ENCODE peak calls at places on chromosomes 13 and 19, in six cellular contexts. J, X, P, S, B and F are unnamed samples.
A peak's percentile ranks its signal among the peaks of the same experiment; 100 is the strongest.

GRCh38 chr19:51364200-51365106 is 1.7 kb downstream of the ETFB start:
- DNase-seq in S (no peak), B (no peak), X (no peak), J (no peak), P (no peak), F (no peak)

GRCh38 chr19:45882652-45883585 is 3.0 kb downstream of the IRF2BP1 start:
- DNase-seq in P (peak; percentile 76), S (peak; percentile 98), J (peak; percentile 93), X (peak; percentile 73), B (peak; percentile 97), F (peak; percentile 80)

GRCh38 chr13:22176968-22177545 is 506.2 kb downstream of the FGF9 start:
- DNase-seq in B (no peak), P (no peak), S (no peak), J (no peak), X (no peak), F (no peak)

GRCh38 chr19:10001899-10002298 is 8.4 kb downstream of the COL5A3 start:
- DNase-seq in B (peak; percentile 67), J (peak; percentile 74), S (peak; percentile 85), P (no peak), X (peak; percentile 63), F (no peak)

GRCh38 chr13:89852570-89852969 is 1494.9 kb upstream of the MIR17HG start:
- DNase-seq in J (no peak), P (no peak), B (no peak), S (no peak), X (no peak), F (no peak)

GRCh38 chr19:1253514-1254080 is 5.2 kb downstream of the MIDN start:
- DNase-seq in S (no peak), X (no peak), B (no peak), J (peak; percentile 75), P (no peak), F (no peak)

GRCh38 chr19:9075064-9075964 is 11.5 kb upstream of the OR1M1 start:
- DNase-seq in S (peak; percentile 95), X (peak; percentile 33), J (peak; percentile 41), B (peak; percentile 58), P (no peak), F (no peak)

GRCh38 chr13:22455036-22455435 is 725.7 kb upstream of the SGCG start:
- DNase-seq in X (no peak), P (no peak), B (no peak), S (no peak), J (no peak), F (no peak)

GRCh38 chr13:36377822-36378480 is 31.8 kb upstream of the SPART start:
- DNase-seq in B (no peak), P (no peak), S (no peak), J (no peak), X (no peak), F (no peak)

GRCh38 chr13:76764429-76764828 is 121.8 kb downstream of the KCTD12 start:
- DNase-seq in P (no peak), J (peak; percentile 36), X (peak; percentile 67), S (no peak), B (no peak), F (no peak)

GRCh38 chr13:72782717-72783116 is 784 bp downstream of the PIBF1 start:
- DNase-seq in S (no peak), P (peak; percentile 1), B (no peak), J (no peak), X (no peak), F (peak; percentile 15)

DNA sequence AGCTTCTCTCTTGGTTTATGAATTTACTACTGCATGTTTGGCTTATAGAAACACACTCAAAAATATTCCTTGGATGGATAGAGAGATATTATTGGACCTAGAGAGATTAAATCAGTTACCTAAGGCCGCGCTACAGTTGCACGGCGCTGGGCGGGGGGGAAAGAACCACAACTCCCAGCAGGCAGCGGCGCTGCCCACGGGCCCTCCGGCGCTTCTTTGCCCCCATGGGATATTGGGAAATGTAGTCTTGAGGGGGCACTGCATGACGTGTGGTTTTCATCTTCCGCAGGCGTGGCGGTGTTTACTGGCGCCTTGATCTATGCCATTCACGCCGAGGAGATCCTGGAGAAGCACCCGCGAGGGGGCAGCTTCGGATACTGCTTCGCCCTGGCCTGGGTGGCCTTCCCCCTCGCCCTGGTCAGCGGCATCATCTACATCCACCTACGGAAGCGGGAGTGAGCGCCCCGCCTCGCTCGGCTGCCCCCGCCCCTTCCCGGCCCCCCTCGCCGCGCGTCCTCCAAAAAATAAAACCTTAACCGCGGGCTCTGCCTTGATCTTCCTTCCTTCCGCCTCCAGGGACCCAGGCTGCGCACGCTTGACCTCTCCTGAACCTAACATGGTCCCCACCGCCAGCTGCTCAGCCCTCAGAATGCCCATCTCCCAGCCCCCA is 4.8 kb downstream of the EMP3 start:
- DNase-seq in S (peak; percentile 94), J (peak; percentile 88), X (peak; percentile 71), P (peak; percentile 90), B (peak; percentile 86), F (peak; percentile 82)
- H3K9me3 ChIP-seq in S (peaks cover 7% of the 10 kb centered on the region), J (no peaks in the 10 kb centered on the region), X (no peaks in the 10 kb centered on the region), P (no peaks in the 10 kb centered on the region), B (no peaks in the 10 kb centered on the region), F (no peaks in the 10 kb centered on the region)

DNA sequence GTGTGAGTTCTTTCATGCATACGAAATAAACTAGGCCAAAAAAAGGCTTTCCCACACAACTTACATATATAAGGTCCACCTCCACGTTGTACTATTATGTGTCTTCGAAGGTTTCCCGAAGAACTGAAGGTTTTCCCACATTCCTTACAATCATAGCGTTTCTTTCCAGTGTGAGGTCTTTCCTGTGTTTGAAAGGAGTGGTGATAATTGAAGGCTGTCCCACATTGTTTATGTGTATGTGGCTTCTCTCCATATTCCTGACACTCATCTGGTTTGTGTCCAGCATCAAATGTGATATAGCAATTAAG is 14.6 kb downstream of the ZNF442 start:
- DNase-seq in J (no peak), P (no peak), X (no peak), S (no peak), B (no peak), F (no peak)
- H3K9me3 ChIP-seq in J (no peaks in the 10 kb centered on the region), P (no peaks in the 10 kb centered on the region), X (peaks cover 99% of the 10 kb centered on the region), S (peaks cover 86% of the 10 kb centered on the region), B (peaks cover 27% of the 10 kb centered on the region), F (peaks cover 69% of the 10 kb centered on the region)

GRCh38 chr19:34957830-34958751 is 5.9 kb downstream of the ZNF792 start:
- DNase-seq in X (no peak), J (no peak), P (no peak), B (no peak), S (no peak), F (peak; percentile 22)
- H3K9me3 ChIP-seq in X (peaks cover 89% of the 10 kb centered on the region), J (peaks cover 20% of the 10 kb centered on the region), P (peaks cover 52% of the 10 kb centered on the region), B (peaks cover 42% of the 10 kb centered on the region), S (peaks cover 93% of the 10 kb centered on the region), F (peaks cover 94% of the 10 kb centered on the region)

GRCh38 chr19:15945301-15945700 is 3.5 kb upstream of the OR10H4 start:
- DNase-seq in S (no peak), X (no peak), J (no peak), P (no peak), B (no peak), F (no peak)

GRCh38 chr19:15948223-15949058 is at the start of gene OR10H4:
- DNase-seq in B (no peak), X (no peak), J (no peak), P (no peak), S (no peak), F (no peak)

GRCh38 chr19:15944401-15944800 is 4.4 kb upstream of the OR10H4 start:
- DNase-seq in X (no peak), B (no peak), J (no peak), P (no peak), S (no peak), F (no peak)
- H3K9me3 ChIP-seq in X (peaks cover 52% of the 10 kb centered on the region), B (peaks cover 9% of the 10 kb centered on the region), J (no peaks in the 10 kb centered on the region), P (no peaks in the 10 kb centered on the region), S (peaks cover 69% of the 10 kb centered on the region), F (peaks cover 17% of the 10 kb centered on the region)

DNA sequence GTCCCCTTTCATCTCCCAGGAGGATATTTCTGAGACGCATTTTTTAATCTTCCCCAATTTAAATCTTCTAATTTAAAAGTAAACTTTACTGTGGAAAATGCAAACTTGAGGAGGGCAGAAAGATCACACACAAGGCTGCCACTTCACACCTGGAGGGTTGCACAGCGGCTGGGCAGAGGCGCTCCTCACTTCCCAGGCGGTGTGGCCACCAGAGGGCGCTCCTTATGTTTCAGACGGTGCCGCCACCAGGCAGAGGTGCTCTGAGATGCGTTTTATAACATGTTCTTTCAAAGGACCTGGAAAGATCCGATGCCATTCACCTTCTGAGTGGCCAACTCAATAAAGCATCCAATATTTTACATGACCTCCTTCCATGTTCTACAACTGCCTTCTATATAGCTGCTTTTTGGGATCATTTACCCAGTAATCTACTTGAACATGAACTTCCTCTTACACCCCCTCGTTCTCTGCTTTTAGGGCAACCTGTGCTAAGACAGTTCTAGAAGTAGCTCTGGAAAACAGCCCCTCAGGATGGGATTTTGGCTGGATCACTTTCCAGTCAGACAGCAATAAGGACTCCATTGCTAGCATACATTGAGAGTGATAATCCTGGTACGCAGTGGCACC is 14.8 kb upstream of the MTUS2 start:
- DNase-seq in J (peak; percentile 24), X (peak; percentile 23), P (peak; percentile 11), S (peak; percentile 89), B (no peak), F (peak; percentile 27)
- H3K9me3 ChIP-seq in J (no peaks in the 10 kb centered on the region), X (peaks cover 24% of the 10 kb centered on the region), P (no peaks in the 10 kb centered on the region), S (peaks cover 49% of the 10 kb centered on the region), B (no peaks in the 10 kb centered on the region), F (peaks cover 8% of the 10 kb centered on the region)